ENCODE peak calls at places on chromosome 16, in four cellular contexts. L is SK-N-SH, M is A549, Y is HepG2. K is an unnamed sample.

GRCh38 chr16:27503662-27504061 is 46.1 kb downstream of the GTF3C1 start:
- DNase-seq in L (no peak), M (no peak), Y (no peak), K (no peak)

GRCh38 chr16:66052745-66053144 is 313.7 kb upstream of the CDH5 start:
- DNase-seq in L (no peak), M (no peak), Y (no peak), K (no peak)

GRCh38 chr16:1443980-1444729 is at the start of gene CCDC154:
- DNase-seq in L (no peak), M (no peak), Y (no peak), K (no peak)

GRCh38 chr16:75732871-75733270 is 6.6 kb upstream of the CPHXL start:
- DNase-seq in L (no peak), M (no peak), Y (no peak), K (no peak)

GRCh38 chr16:28193530-28194423 is 18.0 kb downstream of the XPO6 start:
- DNase-seq in L (no peak), M (no peak), Y (no peak), K (no peak)

GRCh38 chr16:79008036-79008868 is 592.3 kb downstream of the MAF start:
- DNase-seq in L (no peak), M (no peak), Y (no peak), K (no peak)

GRCh38 chr16:1766701-1767100 is 4.6 kb downstream of the NME3 start:
- DNase-seq in L (no peak), M (no peak), Y (no peak), K (no peak)

GRCh38 chr16:66919569-66920472 is 1.1 kb upstream of the CDH16 start:
- DNase-seq in L (no peak), M (no peak), Y (no peak), K (no peak)

GRCh38 chr16:70746040-70746707 is 54.8 kb downstream of the VAC14 start:
- DNase-seq in L (peak; percentile 41), M (peak; percentile 68), Y (peak; percentile 92), K (no peak)

GRCh38 chr16:71669926-71670536 is 44.0 kb downstream of the MARVELD3 start:
- DNase-seq in L (no peak), M (no peak), Y (no peak), K (no peak)

GRCh38 chr16:11389631-11390565 is 44.6 kb downstream of the RMI2 start:
- DNase-seq in L (peak; percentile 54), M (no peak), Y (no peak), K (no peak)

GRCh38 chr16:89013111-89013510 is 36.1 kb upstream of the CBFA2T3 start:
- DNase-seq in L (no peak), M (no peak), Y (no peak), K (no peak)

GRCh38 chr16:27461483-27462171 is 59.7 kb downstream of the IL21R start:
- DNase-seq in L (no peak), M (no peak), Y (no peak), K (no peak)

GRCh38 chr16:12753203-12754023 is 50.3 kb downstream of the CPPED1 start:
- DNase-seq in L (no peak), M (no peak), Y (no peak), K (no peak)

GRCh38 chr16:76780556-76780955 is 410.4 kb upstream of the MON1B start:
- DNase-seq in L (no peak), M (no peak), Y (no peak), K (no peak)

GRCh38 chr16:84481051-84481735 is 23.3 kb downstream of the MEAK7 start:
- DNase-seq in L (no peak), M (no peak), Y (no peak), K (no peak)

GRCh38 chr16:19366384-19366783 is 51.3 kb upstream of the TMC5 start:
- DNase-seq in L (no peak), M (no peak), Y (no peak), K (no peak)

GRCh38 chr16:337437-337836 is 15.1 kb downstream of the AXIN1 start:
- DNase-seq in L (no peak), M (no peak), Y (no peak), K (no peak)

GRCh38 chr16:57988929-57989328 is 11.5 kb downstream of the ZNF319 start:
- DNase-seq in L (no peak), M (no peak), Y (no peak), K (no peak)

GRCh38 chr16:27526169-27526568 is 23.5 kb downstream of the GTF3C1 start:
- DNase-seq in L (peak; percentile 51), M (no peak), Y (no peak), K (no peak)

GRCh38 chr16:1613728-1614225 is 1.6 kb downstream of the CRAMP1 start:
- DNase-seq in L (no peak), M (no peak), Y (no peak), K (no peak)

GRCh38 chr16:11621920-11622651 is 35.4 kb upstream of the LITAF start:
- DNase-seq in L (peak; percentile 56), M (no peak), Y (no peak), K (no peak)

GRCh38 chr16:70691223-70692129 is 5.6 kb upstream of the MTSS2 start:
- DNase-seq in L (peak; percentile 86), M (no peak), Y (peak; percentile 48), K (no peak)

DNA sequence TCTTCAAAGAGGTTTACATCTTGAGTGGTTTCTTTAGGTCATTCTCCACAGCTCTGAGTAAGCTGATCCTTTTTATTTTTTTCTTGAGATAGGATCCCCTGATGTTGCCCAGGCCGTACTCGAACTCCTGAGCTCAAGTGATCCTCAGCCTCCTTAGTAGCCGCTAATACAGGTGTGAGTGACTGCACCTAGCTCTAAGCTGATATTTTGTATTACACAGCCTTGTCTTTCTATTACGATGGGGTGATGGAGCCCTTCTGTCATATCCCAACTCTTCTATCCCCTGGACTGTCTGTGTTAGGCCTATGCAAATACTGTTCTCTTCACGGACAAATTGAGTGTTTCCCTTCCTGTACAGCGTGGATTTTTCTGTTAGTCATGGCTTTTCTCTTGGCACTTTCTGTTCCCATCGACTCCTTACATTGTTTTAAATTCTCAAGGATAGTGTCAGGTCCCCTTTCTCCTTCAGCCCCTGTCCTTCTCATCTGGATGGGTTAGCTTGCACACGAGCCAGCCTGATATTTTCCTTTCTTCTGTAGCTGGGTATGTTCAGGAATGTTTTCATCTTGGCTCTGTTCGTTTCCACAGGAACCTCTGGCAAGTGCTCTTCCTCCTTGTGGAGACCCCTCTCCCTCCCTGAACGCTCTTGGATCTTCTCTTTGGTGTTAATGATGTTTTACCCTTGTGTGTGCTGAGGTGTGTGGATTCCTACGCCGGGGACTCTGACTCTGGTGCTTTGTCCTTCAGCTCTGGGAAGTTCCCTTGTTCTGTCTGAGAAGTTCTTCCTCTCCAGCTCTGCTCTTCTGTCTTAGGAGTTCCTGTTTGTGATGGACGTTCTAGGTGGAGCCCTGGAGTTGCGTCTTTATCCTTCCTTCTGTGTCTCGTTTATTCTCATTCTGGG is 2.3 kb downstream of the BANP start:
- DNase-seq in L (no peak), M (no peak), Y (no peak), K (no peak)
- TF ChIP-seq PBX3 in L (no peak), M (no peak), Y (no peak), K (no peak)

GRCh38 chr16:8848231-8848938 is 20.4 kb downstream of the CARHSP1 start:
- DNase-seq in L (peak; percentile 16), M (no peak), Y (no peak), K (no peak)
- TF ChIP-seq PBX3 in L (no peak), M (no peak), Y (no peak), K (no peak)

GRCh38 chr16:68126395-68126794 is 41.2 kb downstream of the NFATC3 start:
- DNase-seq in L (no peak), M (no peak), Y (no peak), K (peak; percentile 17)
- TF ChIP-seq PBX3 in L (no peak), M (no peak), Y (no peak), K (no peak)

DNA sequence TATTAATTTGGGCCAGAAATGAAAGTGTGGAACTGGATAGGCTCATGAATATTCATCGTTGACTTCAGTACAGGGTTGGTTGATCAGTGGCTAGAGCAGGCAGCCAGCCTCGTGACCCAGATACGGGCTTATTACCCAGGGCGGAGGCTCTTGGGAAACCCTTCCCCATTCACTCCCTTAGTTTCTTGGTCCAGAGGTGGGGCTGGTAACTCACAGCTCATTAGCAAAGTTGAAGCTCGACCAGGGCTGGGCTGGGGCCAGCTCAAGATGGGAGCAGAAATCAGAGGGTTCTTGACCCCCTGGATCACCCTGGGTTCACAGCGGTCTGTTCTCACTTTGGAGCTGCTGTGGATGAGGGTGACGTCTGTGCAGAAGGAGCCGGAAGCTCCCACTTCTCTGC is 44.6 kb upstream of the GSE1 start:
- DNase-seq in L (no peak), M (no peak), Y (no peak), K (no peak)
- TF ChIP-seq PBX3 in L (no peak), M (no peak), Y (no peak), K (no peak)

GRCh38 chr16:47787695-47788094 is 326.6 kb downstream of the PHKB start:
- DNase-seq in L (no peak), M (no peak), Y (no peak), K (no peak)
- TF ChIP-seq PBX3 in L (no peak), M (no peak), Y (no peak), K (no peak)

GRCh38 chr16:30983898-30984610 is 953 bp upstream of the HSD3B7 start:
- DNase-seq in L (no peak), M (no peak), Y (no peak), K (no peak)

GRCh38 chr16:30982548-30983288 is 2.3 kb upstream of the HSD3B7 start:
- DNase-seq in L (no peak), M (no peak), Y (no peak), K (no peak)

GRCh38 chr16:30984669-30985400 is at the start of gene HSD3B7:
- DNase-seq in L (peak; percentile 98), M (peak; percentile 95), Y (peak; percentile 80), K (no peak)

GRCh38 chr16:30985401-30986128 is 558 bp downstream of the HSD3B7 start:
- DNase-seq in L (peak; percentile 63), M (peak; percentile 55), Y (peak; percentile 86), K (no peak)

GRCh38 chr16:30983289-30983889 is 1.6 kb upstream of the HSD3B7 start:
- DNase-seq in L (no peak), M (no peak), Y (no peak), K (no peak)
- TF ChIP-seq PBX3 in L (no peak), M (no peak), Y (no peak), K (no peak)

GRCh38 chr16:21076186-21076883 is 74.3 kb downstream of the DNAH3 start:
- DNase-seq in L (no peak), M (no peak), Y (peak; percentile 32), K (no peak)
- TF ChIP-seq PBX3 in L (no peak), M (no peak), Y (no peak), K (no peak)

GRCh38 chr16:54286330-54287017 is at the start of gene IRX3:
- DNase-seq in L (peak; percentile 95), M (peak; percentile 88), Y (peak; percentile 91), K (no peak)
- TF ChIP-seq PBX3 in L (peak; percentile 68), M (no peak), Y (no peak), K (no peak)

GRCh38 chr16:23771642-23772041 is 16.8 kb downstream of the CHP2 start:
- DNase-seq in L (no peak), M (no peak), Y (no peak), K (no peak)
- TF ChIP-seq PBX3 in L (no peak), M (no peak), Y (no peak), K (no peak)